ENCODE peak calls at places on chromosomes 16 and 17, in ten cellular contexts. One of them, this sample, is unnamed. For H3K36me3, the result is how much of the 10 kb centered on the place peaks cover.

GRCh38 chr17:10429416-10430045 is 7.8 kb upstream of the MYH8 start:
- DNase-seq in fibroblast of lung: peak
- DNase-seq in left lung: no peak
- DNase-seq in GM23338: peak
- DNase-seq in MM.1S: no peak
- DNase-seq in mucosa of descending colon: no peak
- DNase-seq in left ventricle myocardium inferior: no peak
- DNase-seq in breast epithelium: no peak
- DNase-seq in heart left ventricle: no peak
- DNase-seq in uterus: no peak
- DNase-seq in this sample: no peak

GRCh38 chr17:48575673-48576478 is 2.3 kb downstream of the HOXB4 start:
- DNase-seq in fibroblast of lung: no peak
- DNase-seq in left lung: no peak
- DNase-seq in GM23338: no peak
- DNase-seq in MM.1S: peak
- DNase-seq in mucosa of descending colon: no peak
- DNase-seq in left ventricle myocardium inferior: no peak
- DNase-seq in breast epithelium: no peak
- DNase-seq in heart left ventricle: no peak
- DNase-seq in uterus: no peak
- DNase-seq in this sample: no peak

GRCh38 chr16:85029413-85029794 is 1.8 kb downstream of the KIAA0513 start:
- DNase-seq in fibroblast of lung: peak
- DNase-seq in left lung: no peak
- DNase-seq in GM23338: no peak
- DNase-seq in MM.1S: peak
- DNase-seq in mucosa of descending colon: no peak
- DNase-seq in left ventricle myocardium inferior: no peak
- DNase-seq in breast epithelium: no peak
- DNase-seq in heart left ventricle: no peak
- DNase-seq in uterus: peak
- DNase-seq in this sample: no peak

GRCh38 chr16:72848759-72849664 is 198.9 kb downstream of the ZFHX3 start:
- DNase-seq in fibroblast of lung: peak
- DNase-seq in left lung: peak
- DNase-seq in GM23338: no peak
- DNase-seq in MM.1S: no peak
- DNase-seq in mucosa of descending colon: peak
- DNase-seq in left ventricle myocardium inferior: peak
- DNase-seq in breast epithelium: peak
- DNase-seq in heart left ventricle: peak
- DNase-seq in uterus: peak
- DNase-seq in this sample: peak

GRCh38 chr16:392450-393027 is 4.5 kb upstream of the NME4 start:
- DNase-seq in fibroblast of lung: no peak
- DNase-seq in left lung: no peak
- DNase-seq in GM23338: no peak
- DNase-seq in MM.1S: peak
- DNase-seq in mucosa of descending colon: no peak
- DNase-seq in left ventricle myocardium inferior: no peak
- DNase-seq in breast epithelium: no peak
- DNase-seq in heart left ventricle: no peak
- DNase-seq in uterus: no peak
- DNase-seq in this sample: no peak

GRCh38 chr17:76382803-76383644 is 1.4 kb upstream of the SPHK1 start:
- DNase-seq in fibroblast of lung: peak
- DNase-seq in left lung: peak
- DNase-seq in GM23338: peak
- DNase-seq in MM.1S: peak
- DNase-seq in mucosa of descending colon: peak
- DNase-seq in left ventricle myocardium inferior: peak
- DNase-seq in breast epithelium: peak
- DNase-seq in heart left ventricle: peak
- DNase-seq in uterus: no peak
- DNase-seq in this sample: peak

GRCh38 chr16:74659041-74659440 is 7.6 kb downstream of the RFWD3 start:
- DNase-seq in fibroblast of lung: no peak
- DNase-seq in left lung: no peak
- DNase-seq in GM23338: no peak
- DNase-seq in MM.1S: no peak
- DNase-seq in mucosa of descending colon: no peak
- DNase-seq in left ventricle myocardium inferior: no peak
- DNase-seq in breast epithelium: no peak
- DNase-seq in heart left ventricle: no peak
- DNase-seq in uterus: no peak
- DNase-seq in this sample: no peak

GRCh38 chr16:11270602-11271162 is 1.6 kb upstream of the TNP2 start:
- DNase-seq in fibroblast of lung: no peak
- DNase-seq in left lung: no peak
- DNase-seq in GM23338: no peak
- DNase-seq in MM.1S: no peak
- DNase-seq in mucosa of descending colon: no peak
- DNase-seq in left ventricle myocardium inferior: no peak
- DNase-seq in breast epithelium: no peak
- DNase-seq in heart left ventricle: no peak
- DNase-seq in uterus: no peak
- DNase-seq in this sample: no peak

GRCh38 chr16:70508752-70509151 is 14.6 kb downstream of the COG4 start:
- DNase-seq in fibroblast of lung: no peak
- DNase-seq in left lung: no peak
- DNase-seq in GM23338: no peak
- DNase-seq in MM.1S: peak
- DNase-seq in mucosa of descending colon: no peak
- DNase-seq in left ventricle myocardium inferior: no peak
- DNase-seq in breast epithelium: no peak
- DNase-seq in heart left ventricle: no peak
- DNase-seq in uterus: no peak
- DNase-seq in this sample: no peak

GRCh38 chr16:70512456-70512855 is 10.9 kb downstream of the COG4 start:
- DNase-seq in fibroblast of lung: peak
- DNase-seq in left lung: no peak
- DNase-seq in GM23338: no peak
- DNase-seq in MM.1S: no peak
- DNase-seq in mucosa of descending colon: no peak
- DNase-seq in left ventricle myocardium inferior: no peak
- DNase-seq in breast epithelium: no peak
- DNase-seq in heart left ventricle: no peak
- DNase-seq in uterus: no peak
- DNase-seq in this sample: no peak

GRCh38 chr16:70510216-70510615 is 13.1 kb downstream of the COG4 start:
- DNase-seq in fibroblast of lung: no peak
- DNase-seq in left lung: no peak
- DNase-seq in GM23338: no peak
- DNase-seq in MM.1S: no peak
- DNase-seq in mucosa of descending colon: no peak
- DNase-seq in left ventricle myocardium inferior: no peak
- DNase-seq in breast epithelium: no peak
- DNase-seq in heart left ventricle: no peak
- DNase-seq in uterus: no peak
- DNase-seq in this sample: no peak

GRCh38 chr16:70511833-70512232 is 11.5 kb downstream of the COG4 start:
- DNase-seq in fibroblast of lung: no peak
- DNase-seq in left lung: no peak
- DNase-seq in GM23338: no peak
- DNase-seq in MM.1S: no peak
- DNase-seq in mucosa of descending colon: no peak
- DNase-seq in left ventricle myocardium inferior: no peak
- DNase-seq in breast epithelium: no peak
- DNase-seq in heart left ventricle: no peak
- DNase-seq in uterus: no peak
- DNase-seq in this sample: no peak
- H3K36me3 ChIP-seq in fibroblast of lung: under half
- H3K36me3 ChIP-seq in left lung: half or more
- H3K36me3 ChIP-seq in GM23338: under half
- H3K36me3 ChIP-seq in MM.1S: under half
- H3K36me3 ChIP-seq in mucosa of descending colon: under half
- H3K36me3 ChIP-seq in left ventricle myocardium inferior: half or more
- H3K36me3 ChIP-seq in breast epithelium: under half
- H3K36me3 ChIP-seq in heart left ventricle: half or more
- H3K36me3 ChIP-seq in uterus: under half
- H3K36me3 ChIP-seq in this sample: half or more

DNA sequence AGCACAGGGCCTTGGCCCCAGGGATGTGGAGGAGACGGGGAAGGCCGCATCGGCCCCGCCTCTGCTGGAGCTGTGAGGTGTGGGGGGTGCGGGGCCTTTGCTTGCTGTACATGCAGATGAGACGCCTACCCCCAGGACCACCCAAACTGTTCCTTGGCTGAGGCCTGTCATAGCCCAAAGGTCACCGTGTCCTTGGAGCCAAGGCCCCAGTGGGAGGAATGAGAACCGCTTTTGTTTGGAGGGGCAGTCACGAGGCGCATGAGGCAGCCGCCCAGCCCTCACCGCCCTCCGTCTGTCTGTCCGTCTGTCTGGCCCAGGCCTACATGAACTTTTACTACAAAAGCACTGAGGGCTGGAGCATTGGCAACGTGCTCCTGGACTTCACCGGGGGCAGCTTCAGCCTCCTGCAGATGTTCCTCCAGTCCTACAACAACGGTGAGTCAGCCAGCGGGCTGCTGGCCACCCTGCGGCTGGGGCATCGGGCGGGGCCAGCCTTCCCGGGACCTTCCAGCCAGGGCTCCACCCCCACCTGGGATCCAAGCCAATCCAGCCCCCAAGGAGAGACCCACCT is 8.8 kb downstream of the TAX1BP3 start:
- DNase-seq in fibroblast of lung: peak
- DNase-seq in left lung: no peak
- DNase-seq in GM23338: no peak
- DNase-seq in MM.1S: peak
- DNase-seq in mucosa of descending colon: peak
- DNase-seq in left ventricle myocardium inferior: peak
- DNase-seq in breast epithelium: peak
- DNase-seq in heart left ventricle: peak
- DNase-seq in uterus: peak
- DNase-seq in this sample: peak
- TF ChIP-seq CTCF in fibroblast of lung: peak
- TF ChIP-seq CTCF in left lung: no peak
- TF ChIP-seq CTCF in GM23338: no peak
- TF ChIP-seq CTCF in MM.1S: no peak
- TF ChIP-seq CTCF in mucosa of descending colon: no peak
- TF ChIP-seq CTCF in left ventricle myocardium inferior: no peak
- TF ChIP-seq CTCF in breast epithelium: peak
- TF ChIP-seq CTCF in heart left ventricle: no peak
- TF ChIP-seq CTCF in uterus: peak
- TF ChIP-seq CTCF in this sample: no peak

GRCh38 chr16:62392698-62393097 is 356.5 kb upstream of the CDH8 start:
- DNase-seq in fibroblast of lung: no peak
- DNase-seq in left lung: peak
- DNase-seq in GM23338: no peak
- DNase-seq in MM.1S: no peak
- DNase-seq in mucosa of descending colon: peak
- DNase-seq in left ventricle myocardium inferior: no peak
- DNase-seq in breast epithelium: no peak
- DNase-seq in heart left ventricle: no peak
- DNase-seq in uterus: no peak
- DNase-seq in this sample: no peak

GRCh38 chr16:62391940-62392339 is 355.7 kb upstream of the CDH8 start:
- DNase-seq in fibroblast of lung: no peak
- DNase-seq in left lung: peak
- DNase-seq in GM23338: no peak
- DNase-seq in MM.1S: no peak
- DNase-seq in mucosa of descending colon: peak
- DNase-seq in left ventricle myocardium inferior: no peak
- DNase-seq in breast epithelium: no peak
- DNase-seq in heart left ventricle: no peak
- DNase-seq in uterus: no peak
- DNase-seq in this sample: no peak
- H3K36me3 ChIP-seq in fibroblast of lung: under half
- H3K36me3 ChIP-seq in left lung: under half
- H3K36me3 ChIP-seq in GM23338: under half
- H3K36me3 ChIP-seq in MM.1S: under half
- H3K36me3 ChIP-seq in mucosa of descending colon: under half
- H3K36me3 ChIP-seq in left ventricle myocardium inferior: under half
- H3K36me3 ChIP-seq in breast epithelium: under half
- H3K36me3 ChIP-seq in heart left ventricle: under half
- H3K36me3 ChIP-seq in uterus: under half
- H3K36me3 ChIP-seq in this sample: under half

GRCh38 chr16:26667271-26667703 is 399.4 kb upstream of the C16orf82 start:
- DNase-seq in fibroblast of lung: no peak
- DNase-seq in left lung: no peak
- DNase-seq in GM23338: peak
- DNase-seq in MM.1S: no peak
- DNase-seq in mucosa of descending colon: no peak
- DNase-seq in left ventricle myocardium inferior: no peak
- DNase-seq in breast epithelium: no peak
- DNase-seq in heart left ventricle: no peak
- DNase-seq in uterus: no peak
- DNase-seq in this sample: no peak
- TF ChIP-seq CTCF in fibroblast of lung: no peak
- TF ChIP-seq CTCF in left lung: no peak
- TF ChIP-seq CTCF in GM23338: no peak
- TF ChIP-seq CTCF in MM.1S: no peak
- TF ChIP-seq CTCF in mucosa of descending colon: no peak
- TF ChIP-seq CTCF in left ventricle myocardium inferior: no peak
- TF ChIP-seq CTCF in breast epithelium: no peak
- TF ChIP-seq CTCF in heart left ventricle: no peak
- TF ChIP-seq CTCF in uterus: no peak
- TF ChIP-seq CTCF in this sample: no peak

DNA sequence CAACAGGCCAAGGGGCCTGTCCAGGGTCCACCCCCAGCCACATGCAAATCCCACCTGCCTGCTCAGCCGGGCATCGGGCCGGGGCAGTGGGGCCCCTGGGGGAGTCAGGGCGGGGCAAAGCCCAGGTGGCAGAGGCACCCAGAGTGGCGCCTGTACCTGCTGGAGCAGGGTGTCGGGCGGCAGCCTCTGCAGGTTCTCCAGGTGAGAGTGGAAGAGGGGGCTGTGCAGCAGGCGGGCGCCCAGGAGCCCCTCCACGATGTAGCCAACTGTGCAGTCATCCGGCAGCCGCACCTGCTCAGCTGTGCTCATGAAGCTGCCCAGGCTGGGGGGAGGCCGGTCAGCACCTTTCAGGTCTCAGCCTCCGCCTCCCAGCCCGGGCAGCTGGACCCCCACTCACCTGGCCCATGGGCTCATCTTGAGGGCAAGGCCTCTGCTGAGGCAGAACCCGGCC is 2.1 kb downstream of the RFNG start:
- DNase-seq in fibroblast of lung: no peak
- DNase-seq in left lung: peak
- DNase-seq in GM23338: no peak
- DNase-seq in MM.1S: no peak
- DNase-seq in mucosa of descending colon: peak
- DNase-seq in left ventricle myocardium inferior: no peak
- DNase-seq in breast epithelium: no peak
- DNase-seq in heart left ventricle: peak
- DNase-seq in uterus: no peak
- DNase-seq in this sample: no peak
- H3K36me3 ChIP-seq in fibroblast of lung: under half
- H3K36me3 ChIP-seq in left lung: under half
- H3K36me3 ChIP-seq in GM23338: under half
- H3K36me3 ChIP-seq in MM.1S: under half
- H3K36me3 ChIP-seq in mucosa of descending colon: under half
- H3K36me3 ChIP-seq in left ventricle myocardium inferior: under half
- H3K36me3 ChIP-seq in breast epithelium: under half
- H3K36me3 ChIP-seq in heart left ventricle: under half
- H3K36me3 ChIP-seq in uterus: under half
- H3K36me3 ChIP-seq in this sample: under half